ENCODE peak calls at places on chromosomes 13 and 19, in nine cellular contexts. B is left ventricle myocardium inferior, A is psoas muscle, Q is neural progenitor cell, P is thoracic aorta, H is heart right ventricle, W is K562, K is tibial nerve, S is uterus. U is an unnamed sample. For H3K4me1, the result is how much of the 10 kb centered on the place peaks cover.

GRCh38 chr19:51365211-51366049 is 758 bp downstream of the ETFB start:
- DNase-seq in B (no peak), A (peak), Q (no peak), P (no peak), H (peak), W (no peak), K (peak), S (peak), U (peak)

GRCh38 chr19:3073159-3073563 is 10.9 kb upstream of the TLE5 start:
- DNase-seq in B (no peak), A (no peak), Q (no peak), P (no peak), H (no peak), W (peak), K (no peak), S (peak), U (peak)

GRCh38 chr19:51712461-51713081 is 11.2 kb downstream of the HAS1 start:
- DNase-seq in B (no peak), A (no peak), Q (peak), P (no peak), H (no peak), W (peak), K (no peak), S (no peak), U (no peak)

GRCh38 chr19:49491030-49491803 is 3.8 kb downstream of the RPL13A start:
- DNase-seq in B (no peak), A (no peak), Q (peak), P (no peak), H (no peak), W (no peak), K (no peak), S (no peak), U (peak)

GRCh38 chr13:45156565-45157361 is 36.5 kb downstream of the GTF2F2 start:
- DNase-seq in B (no peak), A (no peak), Q (no peak), P (no peak), H (no peak), W (no peak), K (no peak), S (no peak), U (no peak)

GRCh38 chr19:50798943-50799851 is 9.0 kb downstream of the ACP4 start:
- DNase-seq in B (no peak), A (no peak), Q (no peak), P (no peak), H (no peak), W (no peak), K (no peak), S (no peak), U (no peak)

GRCh38 chr13:66933994-66934393 is 296.1 kb downstream of the PCDH9 start:
- DNase-seq in B (no peak), A (no peak), Q (no peak), P (no peak), H (no peak), W (peak), K (no peak), S (no peak), U (no peak)

GRCh38 chr13:33543631-33544030 is 258.1 kb upstream of the STARD13 start:
- DNase-seq in B (no peak), A (no peak), Q (peak), P (no peak), H (no peak), W (no peak), K (no peak), S (no peak), U (no peak)

GRCh38 chr13:32538234-32538620 is 368 bp downstream of the N4BP2L2 start:
- DNase-seq in B (peak), A (peak), Q (peak), P (no peak), H (peak), W (no peak), K (no peak), S (no peak), U (no peak)

GRCh38 chr13:32426191-32426980 is 1.5 kb downstream of the N4BP2L1 start:
- DNase-seq in B (no peak), A (no peak), Q (no peak), P (no peak), H (no peak), W (no peak), K (peak), S (no peak), U (no peak)

GRCh38 chr19:8366121-8366581 is 2.2 kb downstream of the ANGPTL4 start:
- DNase-seq in B (no peak), A (no peak), Q (no peak), P (no peak), H (no peak), W (no peak), K (no peak), S (no peak), U (no peak)

GRCh38 chr13:59690857-59691500 is 472.7 kb downstream of the DIAPH3 start:
- DNase-seq in B (no peak), A (no peak), Q (no peak), P (no peak), H (no peak), W (no peak), K (no peak), S (no peak), U (no peak)

GRCh38 chr13:47639716-47640447 is 361.2 kb downstream of the SUCLA2 start:
- DNase-seq in B (no peak), A (no peak), Q (no peak), P (no peak), H (no peak), W (no peak), K (no peak), S (no peak), U (no peak)

GRCh38 chr19:38527466-38528136 is 90.2 kb downstream of the MAP4K1 start:
- DNase-seq in B (no peak), A (no peak), Q (no peak), P (no peak), H (no peak), W (peak), K (no peak), S (no peak), U (no peak)

GRCh38 chr13:106998664-106999063 is 430.7 kb upstream of the ARGLU1 start:
- DNase-seq in B (no peak), A (no peak), Q (no peak), P (no peak), H (no peak), W (no peak), K (no peak), S (no peak), U (no peak)

GRCh38 chr19:47790398-47790814 is 11.9 kb downstream of the SELENOW start:
- DNase-seq in B (peak), A (peak), Q (peak), P (peak), H (peak), W (peak), K (peak), S (peak), U (peak)

GRCh38 chr13:33322474-33322827 is 36.9 kb upstream of the STARD13 start:
- DNase-seq in B (peak), A (peak), Q (no peak), P (no peak), H (peak), W (no peak), K (no peak), S (peak), U (no peak)

GRCh38 chr19:45613926-45614725 is 12.1 kb upstream of the GPR4 start:
- DNase-seq in B (no peak), A (no peak), Q (no peak), P (no peak), H (no peak), W (no peak), K (no peak), S (no peak), U (no peak)

GRCh38 chr19:14952767-14953166 is 11.5 kb downstream of the OR7C2 start:
- DNase-seq in B (no peak), A (no peak), Q (no peak), P (no peak), H (no peak), W (no peak), K (no peak), S (no peak), U (no peak)

GRCh38 chr13:23463631-23464030 is 30.1 kb upstream of the SACS start:
- DNase-seq in B (no peak), A (no peak), Q (no peak), P (no peak), H (no peak), W (no peak), K (no peak), S (no peak), U (no peak)

GRCh38 chr19:38661996-38662395 is 14.5 kb downstream of the ACTN4 start:
- DNase-seq in B (no peak), A (no peak), Q (no peak), P (no peak), H (no peak), W (no peak), K (no peak), S (no peak), U (no peak)

GRCh38 chr13:97122381-97122996 is 99.6 kb upstream of the MBNL2 start:
- DNase-seq in B (no peak), A (no peak), Q (no peak), P (no peak), H (no peak), W (no peak), K (no peak), S (no peak), U (no peak)

GRCh38 chr19:55158848-55159793 is 1.6 kb upstream of the TNNI3 start:
- DNase-seq in B (peak), A (peak), Q (no peak), P (no peak), H (peak), W (peak), K (no peak), S (no peak), U (no peak)

GRCh38 chr13:23956106-23956505 is 58.8 kb upstream of the C1QTNF9B start:
- DNase-seq in B (no peak), A (no peak), Q (no peak), P (no peak), H (no peak), W (no peak), K (no peak), S (no peak), U (no peak)

GRCh38 chr19:15656467-15656866 is 15.8 kb downstream of the CYP4F3 start:
- DNase-seq in B (no peak), A (no peak), Q (no peak), P (no peak), H (no peak), W (no peak), K (no peak), S (no peak), U (no peak)

GRCh38 chr19:14556662-14557188 is 15.1 kb downstream of the NDUFB7 start:
- DNase-seq in B (peak), A (peak), Q (peak), P (no peak), H (peak), W (peak), K (peak), S (peak), U (peak)

GRCh38 chr19:58278156-58279041 is at the start of gene ZNF8:
- DNase-seq in B (peak), A (peak), Q (peak), P (peak), H (peak), W (peak), K (peak), S (peak), U (peak)

GRCh38 chr19:10227215-10227971 is 3.7 kb downstream of the S1PR2 start:
- DNase-seq in B (peak), A (peak), Q (no peak), P (no peak), H (no peak), W (peak), K (peak), S (peak), U (no peak)
- TF ChIP-seq CTCF in B (no peak), A (no peak), Q (peak), P (no peak), H (peak), W (no peak), K (peak), S (no peak), U (peak)

GRCh38 chr13:19960673-19961015 is 2.1 kb downstream of the ZMYM2 start:
- DNase-seq in B (no peak), A (no peak), Q (no peak), P (no peak), H (no peak), W (no peak), K (no peak), S (no peak), U (no peak)

GRCh38 chr13:19961484-19961883 is 3.0 kb downstream of the ZMYM2 start:
- DNase-seq in B (no peak), A (no peak), Q (no peak), P (no peak), H (no peak), W (no peak), K (no peak), S (no peak), U (no peak)

GRCh38 chr13:19962894-19963293 is 4.4 kb downstream of the ZMYM2 start:
- DNase-seq in B (no peak), A (no peak), Q (no peak), P (no peak), H (no peak), W (no peak), K (no peak), S (no peak), U (no peak)

GRCh38 chr13:19959831-19960672 is 1.5 kb downstream of the ZMYM2 start:
- DNase-seq in B (peak), A (peak), Q (peak), P (peak), H (peak), W (peak), K (peak), S (peak), U (peak)

DNA sequence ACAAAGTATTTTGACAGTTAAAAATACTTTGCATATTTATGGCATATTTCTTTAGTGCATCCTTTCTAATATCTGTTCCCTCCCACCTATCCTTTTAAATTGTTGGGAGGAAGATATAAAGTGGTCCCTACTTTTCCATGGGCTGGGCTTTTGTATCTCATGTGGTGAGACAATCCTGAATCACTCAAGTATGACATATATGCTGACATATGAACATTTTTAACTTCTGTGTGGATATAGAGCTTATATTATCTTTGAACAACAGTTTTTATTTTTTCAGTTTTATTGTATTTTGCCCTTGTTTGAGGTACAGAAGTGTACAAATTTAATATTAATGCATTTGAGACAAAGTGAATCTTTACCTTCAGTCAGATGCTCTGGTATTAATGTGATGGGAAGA is 3.4 kb downstream of the ZMYM2 start:
- DNase-seq in B (no peak), A (no peak), Q (no peak), P (no peak), H (no peak), W (no peak), K (no peak), S (no peak), U (no peak)
- H3K4me1 ChIP-seq in B (half or more), A (under half), Q (under half), P (under half), H (under half), W (under half), K (under half), S (under half), U (under half)

DNA sequence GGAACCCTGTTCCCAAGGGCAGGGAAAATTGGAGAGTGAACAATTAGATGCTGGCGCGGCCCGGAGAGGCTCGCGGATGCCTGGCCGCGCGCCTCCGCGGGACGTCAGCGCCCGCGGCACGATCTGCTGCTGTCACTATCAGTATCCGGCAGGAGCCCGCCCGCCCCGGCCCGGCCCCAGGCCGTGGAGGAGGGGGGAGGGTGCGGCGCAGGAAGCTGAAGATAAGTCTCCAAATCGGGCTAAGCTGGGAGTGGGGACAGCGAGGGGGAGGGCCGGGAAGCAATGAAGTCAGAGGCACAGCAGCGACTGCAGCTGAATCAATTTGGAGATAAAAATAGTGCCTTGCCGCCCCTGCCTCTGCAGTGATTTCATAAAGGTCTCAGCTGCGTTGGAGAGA is 441.5 kb upstream of the KLF12 start:
- DNase-seq in B (peak), A (peak), Q (peak), P (peak), H (peak), W (peak), K (peak), S (peak), U (peak)
- H3K4me3 ChIP-seq in B (peak), A (peak), Q (peak), P (peak), H (no peak), W (no peak), K (peak), S (peak), U (peak)

GRCh38 chr13:109999659-110000533 is 213.5 kb upstream of the IRS2 start:
- DNase-seq in B (no peak), A (no peak), Q (peak), P (no peak), H (no peak), W (no peak), K (no peak), S (no peak), U (no peak)

GRCh38 chr13:109996404-109996960 is 210.1 kb upstream of the IRS2 start:
- DNase-seq in B (no peak), A (no peak), Q (no peak), P (no peak), H (no peak), W (no peak), K (no peak), S (no peak), U (no peak)

GRCh38 chr13:109998030-109998429 is 211.6 kb upstream of the IRS2 start:
- DNase-seq in B (no peak), A (no peak), Q (no peak), P (no peak), H (no peak), W (no peak), K (no peak), S (no peak), U (no peak)

GRCh38 chr13:110000534-110001345 is 214.4 kb upstream of the IRS2 start:
- DNase-seq in B (no peak), A (no peak), Q (no peak), P (no peak), H (no peak), W (no peak), K (no peak), S (no peak), U (no peak)

DNA sequence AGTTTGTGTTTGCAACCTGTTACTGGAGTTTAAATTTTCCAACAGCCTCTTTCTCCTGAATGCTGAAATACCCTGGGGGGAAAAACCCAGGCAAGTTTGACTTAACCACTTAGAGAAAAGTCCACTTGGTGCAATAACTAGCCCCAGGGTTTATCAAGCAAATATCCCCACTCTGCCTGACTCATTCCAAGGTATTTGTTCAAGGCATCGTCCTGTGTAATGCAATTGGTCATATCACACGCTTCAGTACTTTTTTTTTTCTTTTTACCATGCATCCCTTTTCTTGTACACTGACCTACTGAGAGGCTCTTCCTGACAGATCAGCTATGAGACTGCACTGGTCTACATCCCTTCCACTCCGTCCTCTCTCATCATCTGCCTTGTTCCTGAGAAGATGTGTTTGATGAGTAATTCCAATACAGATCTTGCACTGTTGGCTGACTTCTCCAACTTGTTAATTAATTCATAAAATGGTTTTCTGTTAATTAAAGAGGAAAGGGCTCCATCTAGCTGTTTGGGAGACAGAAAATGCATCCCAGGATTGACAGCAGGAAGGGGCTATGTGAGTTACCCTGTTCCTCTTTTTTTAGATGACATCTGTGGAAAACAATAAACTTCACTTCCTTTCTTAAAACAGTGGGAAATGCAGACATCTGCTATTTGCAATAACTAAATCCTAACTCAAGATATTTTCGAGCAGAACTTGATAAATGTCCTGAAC is 212.6 kb upstream of the IRS2 start:
- DNase-seq in B (no peak), A (no peak), Q (no peak), P (no peak), H (no peak), W (no peak), K (no peak), S (no peak), U (no peak)
- TF ChIP-seq CTCF in B (no peak), A (no peak), Q (no peak), P (no peak), H (peak), W (no peak), K (no peak), S (no peak), U (no peak)

GRCh38 chr13:30618186-30618937 is 642 bp downstream of the USPL1 start:
- DNase-seq in B (no peak), A (no peak), Q (peak), P (no peak), H (peak), W (peak), K (no peak), S (no peak), U (no peak)
- H3K4me1 ChIP-seq in B (half or more), A (under half), Q (under half), P (under half), H (under half), W (under half), K (under half), S (under half), U (under half)

GRCh38 chr19:9721861-9722260 is 46.7 kb downstream of the ZNF846 start:
- DNase-seq in B (no peak), A (no peak), Q (peak), P (no peak), H (no peak), W (no peak), K (no peak), S (no peak), U (peak)
- H3K4me3 ChIP-seq in B (no peak), A (no peak), Q (peak), P (no peak), H (no peak), W (no peak), K (no peak), S (no peak), U (no peak)

GRCh38 chr13:101155920-101156319 is 260.4 kb downstream of the NALCN start:
- DNase-seq in B (no peak), A (no peak), Q (peak), P (no peak), H (no peak), W (no peak), K (no peak), S (no peak), U (no peak)
- TF ChIP-seq CTCF in B (peak), A (no peak), Q (peak), P (peak), H (peak), W (peak), K (no peak), S (no peak), U (peak)

U was measured in BE2C.